ENCODE peak calls at places on chromosomes 11 and 22, in five cellular contexts. V is IMR-90, Z is A549, T is H1, P is HepG2. E is an unnamed sample.

GRCh38 chr11:23554002-23554401 is 693.7 kb upstream of the CCDC179 start:
- DNase-seq in T (no peak), V (no peak), P (peak), Z (no peak), E (no peak)

GRCh38 chr22:39291501-39291900 is 27.9 kb downstream of the RPL3 start:
- DNase-seq in Z (no peak), T (no peak), V (no peak), P (no peak), E (no peak)

GRCh38 chr11:96002754-96003290 is 78.9 kb upstream of the MTMR2 start:
- DNase-seq in V (no peak), P (no peak), Z (no peak), T (no peak), E (no peak)

GRCh38 chr11:35106595-35106994 is 32.4 kb upstream of the CD44 start:
- DNase-seq in P (no peak), T (no peak), Z (no peak), V (no peak), E (no peak)

GRCh38 chr22:33757443-33758124 is 162.7 kb downstream of the LARGE1 start:
- DNase-seq in P (peak), V (no peak), Z (no peak), T (no peak), E (no peak)

GRCh38 chr11:68950268-68950667 is 30.5 kb downstream of the MRGPRD start:
- DNase-seq in T (no peak), P (no peak), Z (peak), V (no peak), E (peak)

GRCh38 chr11:46159694-46160093 is 38.4 kb upstream of the PHF21A start:
- DNase-seq in Z (no peak), T (no peak), V (no peak), P (no peak), E (no peak)

GRCh38 chr11:40170076-40170475 is 1289.4 kb downstream of the LRRC4C start:
- DNase-seq in Z (no peak), T (no peak), P (peak), V (no peak), E (no peak)

GRCh38 chr22:24695958-24696511 is 78.5 kb downstream of the PIWIL3 start:
- DNase-seq in T (no peak), V (peak), P (no peak), Z (no peak), E (peak)

GRCh38 chr11:86167499-86168161 is 76.9 kb upstream of the EED start:
- DNase-seq in V (no peak), T (no peak), P (no peak), Z (no peak), E (no peak)

GRCh38 chr11:130849215-130849568 is 67.1 kb downstream of the SNX19 start:
- DNase-seq in T (no peak), Z (no peak), V (peak), P (no peak), E (no peak)

GRCh38 chr11:67376873-67377808 is 3.7 kb upstream of the CLCF1 start:
- DNase-seq in T (no peak), Z (no peak), P (no peak), V (no peak), E (no peak)

GRCh38 chr22:29879738-29880137 is 3.2 kb upstream of the MTMR3 start:
- DNase-seq in Z (peak), T (no peak), V (no peak), P (no peak), E (peak)

GRCh38 chr11:60485987-60486386 is 6.6 kb upstream of the MS4A12 start:
- DNase-seq in T (no peak), V (no peak), P (peak), Z (peak), E (peak)

GRCh38 chr22:23501708-23502107 is 78.4 kb downstream of the IGLL1 start:
- DNase-seq in T (no peak), V (no peak), P (no peak), Z (no peak), E (no peak)

GRCh38 chr22:44890416-44891292 is 119.2 kb downstream of the PHF21B start:
- DNase-seq in V (no peak), T (no peak), P (no peak), Z (no peak), E (no peak)

GRCh38 chr22:39234157-39234793 is 10.5 kb downstream of the PDGFB start:
- DNase-seq in V (no peak), T (no peak), Z (no peak), P (no peak), E (no peak)

GRCh38 chr11:113934797-113935196 is 30.2 kb downstream of the HTR3B start:
- DNase-seq in V (no peak), Z (no peak), P (no peak), T (no peak), E (no peak)

GRCh38 chr11:12717851-12718291 is 43.6 kb downstream of the TEAD1 start:
- DNase-seq in V (no peak), T (no peak), Z (no peak), P (no peak), E (no peak)

GRCh38 chr11:94662065-94662779 is 95.1 kb downstream of the PIWIL4 start:
- DNase-seq in Z (no peak), T (no peak), V (no peak), P (no peak), E (no peak)

GRCh38 chr22:44050766-44051747 is 27.0 kb downstream of the PARVB start:
- DNase-seq in T (no peak), V (no peak), Z (no peak), P (no peak), E (no peak)

GRCh38 chr11:118349475-118349874 is 5.3 kb downstream of the CD3G start:
- DNase-seq in Z (no peak), V (no peak), P (no peak), T (no peak), E (no peak)

GRCh38 chr11:68440254-68440653 is 20.3 kb upstream of the PPP6R3 start:
- DNase-seq in Z (no peak), V (no peak), T (no peak), P (no peak), E (no peak)

GRCh38 chr22:50361222-50361621 is 18.1 kb downstream of the PPP6R2 start:
- DNase-seq in P (no peak), V (no peak), T (no peak), Z (no peak), E (no peak)

GRCh38 chr11:121421149-121421906 is 30.8 kb upstream of the SORL1 start:
- DNase-seq in P (no peak), V (no peak), Z (no peak), T (no peak), E (peak)
- TF ChIP-seq MAFK in P (no peak), V (no peak), Z (no peak), T (peak), E (no peak)

DNA sequence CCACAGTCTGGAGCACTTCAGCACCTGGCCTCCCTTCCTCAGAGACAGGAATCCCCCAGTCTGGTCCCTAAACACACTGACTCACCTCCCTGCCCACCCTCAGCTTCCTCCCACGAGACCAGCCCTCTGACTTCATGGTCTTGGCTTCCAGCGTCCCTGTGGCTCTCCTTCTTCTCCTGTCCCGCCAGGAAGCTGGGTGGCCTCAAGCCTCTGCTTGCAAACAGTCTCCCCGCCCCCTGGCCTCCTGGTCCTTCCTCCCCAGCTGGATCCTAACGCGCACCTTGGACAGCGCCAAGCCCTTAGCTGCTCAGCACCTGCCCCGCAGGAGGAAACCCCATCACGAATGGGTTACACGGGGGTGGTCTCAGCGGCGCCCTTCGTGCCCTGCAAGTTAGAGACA is 4.5 kb downstream of the NCF4 start:
- DNase-seq in V (no peak), Z (no peak), P (no peak), T (no peak), E (no peak)
- TF ChIP-seq MAFK in V (no peak), Z (no peak), P (no peak), T (no peak), E (no peak)

DNA sequence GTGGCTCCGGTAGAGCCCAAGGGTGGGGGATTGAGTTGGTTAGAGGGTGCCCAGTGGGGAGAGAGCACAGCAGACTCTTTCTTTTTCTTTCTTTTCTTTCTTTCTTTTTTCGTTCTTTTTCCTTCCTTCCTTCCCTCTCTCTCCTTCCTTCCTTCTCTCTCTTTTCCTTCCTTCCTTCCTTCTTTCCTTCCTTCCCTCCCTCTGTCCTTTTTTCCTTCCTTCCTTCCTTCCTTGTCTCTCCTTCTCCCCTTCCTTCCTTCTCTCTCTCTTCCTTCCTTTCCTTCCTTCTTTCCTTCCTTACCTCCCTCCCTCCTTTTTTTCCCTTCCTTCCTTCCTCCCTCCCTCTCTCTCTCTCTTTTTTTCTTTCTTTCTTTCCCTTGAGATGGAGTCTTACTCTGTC is 4.8 kb upstream of the ALX4 start:
- DNase-seq in P (no peak), T (no peak), V (no peak), Z (no peak), E (no peak)
- TF ChIP-seq MAFK in P (no peak), T (no peak), V (no peak), Z (no peak), E (no peak)

DNA sequence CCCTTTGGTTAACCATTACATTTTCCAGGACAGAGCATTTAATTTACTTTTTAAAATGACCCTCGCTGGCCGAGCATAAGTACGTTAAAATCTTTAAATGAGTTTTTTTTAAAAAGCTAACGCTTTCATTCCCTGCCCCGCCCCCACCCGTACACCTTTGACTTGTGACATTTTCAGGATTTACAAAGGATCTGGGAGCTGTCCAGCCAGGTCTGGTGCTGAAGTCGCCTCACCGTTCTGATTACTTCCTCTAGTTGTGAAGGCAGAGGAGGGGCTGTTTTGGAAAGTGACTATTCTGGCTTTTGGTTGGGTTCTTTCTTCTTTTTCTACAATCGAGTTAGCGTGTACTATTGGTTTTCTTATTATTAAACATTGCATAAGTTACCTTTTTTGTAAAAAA is 2.9 kb downstream of the C11orf87 start:
- DNase-seq in V (no peak), T (peak), P (peak), Z (no peak), E (peak)
- TF ChIP-seq MAFK in V (no peak), T (no peak), P (no peak), Z (no peak), E (no peak)

GRCh38 chr11:127070808-127071207 is 70.2 kb upstream of the KIRREL3 start:
- DNase-seq in T (no peak), V (no peak), Z (no peak), P (no peak), E (no peak)

GRCh38 chr11:127063191-127063590 is 62.6 kb upstream of the KIRREL3 start:
- DNase-seq in T (no peak), Z (no peak), P (no peak), V (no peak), E (no peak)

GRCh38 chr11:127071606-127072005 is 71.0 kb upstream of the KIRREL3 start:
- DNase-seq in V (no peak), Z (no peak), P (no peak), T (no peak), E (no peak)

DNA sequence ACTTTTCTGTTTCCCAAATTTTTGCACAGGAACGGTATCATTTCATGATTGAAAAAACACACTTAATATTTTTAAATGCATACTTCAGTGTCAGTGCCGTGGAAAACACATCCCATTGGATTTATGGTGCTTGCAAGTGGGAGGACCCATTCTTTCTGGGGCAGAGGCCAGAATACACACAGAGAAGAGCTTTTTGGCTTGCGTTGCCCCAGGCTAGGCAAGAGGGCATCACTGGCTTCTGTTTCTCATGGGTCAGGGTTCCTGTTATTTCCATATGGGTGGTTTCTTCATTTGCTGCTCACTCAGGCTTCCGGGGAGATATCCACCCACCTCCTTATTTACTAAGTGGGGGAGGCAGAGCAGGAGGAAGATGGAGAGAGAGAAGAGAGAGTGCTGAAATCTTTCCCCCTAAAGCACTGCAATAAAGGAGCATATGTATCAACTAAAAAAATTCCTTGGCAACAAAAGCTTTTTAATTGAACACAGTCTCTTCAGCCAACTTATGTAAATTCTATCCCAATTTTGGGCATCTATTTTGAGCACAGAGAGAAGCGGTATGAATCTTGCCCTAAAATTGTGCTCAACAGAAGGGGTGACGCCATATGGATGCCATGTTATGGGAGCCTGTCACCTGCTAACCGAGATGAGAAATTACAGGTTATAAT is 66.0 kb upstream of the KIRREL3 start:
- DNase-seq in Z (no peak), V (no peak), P (no peak), T (no peak), E (no peak)
- TF ChIP-seq MAFK in Z (no peak), V (no peak), P (no peak), T (no peak), E (no peak)

GRCh38 chr11:124886978-124887666 is 10.5 kb downstream of the ROBO4 start:
- DNase-seq in T (no peak), V (no peak), Z (no peak), P (no peak), E (no peak)

GRCh38 chr11:124884340-124884739 is 13.3 kb downstream of the ROBO4 start:
- DNase-seq in T (no peak), P (no peak), V (no peak), Z (no peak), E (no peak)

GRCh38 chr11:124887667-124888013 is 10.0 kb downstream of the ROBO4 start:
- DNase-seq in Z (no peak), P (no peak), V (no peak), T (no peak), E (no peak)

GRCh38 chr11:124884869-124885479 is 12.7 kb downstream of the ROBO4 start:
- DNase-seq in V (no peak), Z (no peak), P (no peak), T (no peak), E (no peak)

GRCh38 chr11:124886476-124886875 is 11.2 kb downstream of the ROBO4 start:
- DNase-seq in T (no peak), V (no peak), Z (no peak), P (no peak), E (no peak)
- TF ChIP-seq MAFK in T (no peak), V (no peak), Z (no peak), P (no peak), E (no peak)

GRCh38 chr11:129723146-129723963 is 92.3 kb upstream of the TMEM45B start:
- DNase-seq in P (no peak), Z (no peak), T (no peak), V (no peak), E (no peak)

GRCh38 chr11:129721685-129722084 is 94.0 kb upstream of the TMEM45B start:
- DNase-seq in T (no peak), V (no peak), Z (no peak), P (no peak), E (no peak)

GRCh38 chr11:129723964-129724291 is 91.7 kb upstream of the TMEM45B start:
- DNase-seq in V (no peak), P (no peak), Z (no peak), T (no peak), E (no peak)

GRCh38 chr11:129720994-129721393 is 94.7 kb upstream of the TMEM45B start:
- DNase-seq in Z (no peak), T (no peak), V (no peak), P (no peak), E (no peak)

DNA sequence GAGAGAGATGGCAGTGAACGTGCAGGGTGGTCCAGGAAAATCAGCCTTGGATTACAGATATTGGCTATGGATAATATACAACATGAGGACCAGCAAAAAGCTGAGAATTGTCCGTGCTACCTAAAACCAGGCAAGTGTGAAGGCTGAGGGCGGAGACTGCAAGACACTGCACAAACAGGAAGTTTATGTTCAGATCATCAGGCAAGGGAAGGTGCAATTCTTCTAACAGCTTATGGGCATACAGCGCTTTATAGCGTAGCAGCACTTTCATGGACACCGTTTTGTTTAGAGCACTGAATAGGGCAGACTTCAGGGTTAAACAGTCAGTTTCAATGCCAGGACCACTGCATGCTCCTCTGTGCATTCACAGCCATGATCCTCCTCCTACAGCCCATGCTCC is 93.1 kb upstream of the TMEM45B start:
- DNase-seq in V (no peak), T (no peak), P (no peak), Z (no peak), E (no peak)
- TF ChIP-seq MAFK in V (no peak), T (no peak), P (no peak), Z (no peak), E (no peak)

GRCh38 chr11:534592-535518 is 521 bp downstream of the HRAS start:
- DNase-seq in P (no peak), T (no peak), V (no peak), Z (peak), E (peak)
- TF ChIP-seq MAFK in P (no peak), T (no peak), V (no peak), Z (peak), E (no peak)

GRCh38 chr11:3091846-3092602 is 34.8 kb upstream of the CARS1 start:
- DNase-seq in P (peak), T (peak), Z (peak), V (peak), E (peak)
- TF ChIP-seq MAFK in P (no peak), T (no peak), Z (no peak), V (no peak), E (no peak)